ENCODE peak calls at places on chromosomes 3 and 15, in six cellular contexts. One of them, this sample, is unnamed.

GRCh38 chr3:186931487-186932280 is 1.4 kb downstream of the ST6GAL1 start:
- DNase-seq in MCF 10A: peak; percentile 50
- DNase-seq in cardiac muscle cell: peak; percentile 49
- DNase-seq in heart right ventricle: peak; percentile 52
- DNase-seq in foreskin keratinocyte: no peak
- DNase-seq in nephron progenitor cell: peak; percentile 43
- DNase-seq in this sample: peak; percentile 46

GRCh38 chr3:64214697-64215018 is 10.6 kb downstream of the PRICKLE2 start:
- DNase-seq in MCF 10A: peak; percentile 75
- DNase-seq in cardiac muscle cell: no peak
- DNase-seq in heart right ventricle: peak; percentile 46
- DNase-seq in foreskin keratinocyte: no peak
- DNase-seq in nephron progenitor cell: no peak
- DNase-seq in this sample: peak; percentile 60

GRCh38 chr3:59573911-59574310 is 524.1 kb upstream of the CFAP20DC start:
- DNase-seq in MCF 10A: peak; percentile 97
- DNase-seq in cardiac muscle cell: no peak
- DNase-seq in heart right ventricle: peak; percentile 18
- DNase-seq in foreskin keratinocyte: no peak
- DNase-seq in nephron progenitor cell: no peak
- DNase-seq in this sample: peak; percentile 64

GRCh38 chr15:33722005-33722672 is 246.2 kb upstream of the CHRM5 start:
- DNase-seq in MCF 10A: no peak
- DNase-seq in cardiac muscle cell: no peak
- DNase-seq in heart right ventricle: no peak
- DNase-seq in foreskin keratinocyte: peak; percentile 70
- DNase-seq in nephron progenitor cell: no peak
- DNase-seq in this sample: peak; percentile 95

GRCh38 chr3:173938159-173938558 is 540.6 kb downstream of the NLGN1 start:
- DNase-seq in MCF 10A: peak; percentile 17
- DNase-seq in cardiac muscle cell: peak; percentile 30
- DNase-seq in heart right ventricle: no peak
- DNase-seq in foreskin keratinocyte: no peak
- DNase-seq in nephron progenitor cell: no peak
- DNase-seq in this sample: peak; percentile 23

GRCh38 chr3:162722336-162722735 is 1225.7 kb downstream of the OTOL1 start:
- DNase-seq in MCF 10A: no peak
- DNase-seq in cardiac muscle cell: no peak
- DNase-seq in heart right ventricle: no peak
- DNase-seq in foreskin keratinocyte: no peak
- DNase-seq in nephron progenitor cell: no peak
- DNase-seq in this sample: no peak

GRCh38 chr3:82474711-82475110 is 713.3 kb upstream of the GBE1 start:
- DNase-seq in MCF 10A: peak; percentile 68
- DNase-seq in cardiac muscle cell: no peak
- DNase-seq in heart right ventricle: no peak
- DNase-seq in foreskin keratinocyte: peak; percentile 48
- DNase-seq in nephron progenitor cell: no peak
- DNase-seq in this sample: peak; percentile 96

GRCh38 chr15:97904196-97904572 is 56.3 kb upstream of the ARRDC4 start:
- DNase-seq in MCF 10A: peak; percentile 74
- DNase-seq in cardiac muscle cell: peak; percentile 88
- DNase-seq in heart right ventricle: peak; percentile 63
- DNase-seq in foreskin keratinocyte: peak; percentile 37
- DNase-seq in nephron progenitor cell: peak; percentile 81
- DNase-seq in this sample: peak; percentile 47

GRCh38 chr3:139202226-139202958 is 141.4 kb upstream of the MRPS22 start:
- DNase-seq in MCF 10A: peak; percentile 54
- DNase-seq in cardiac muscle cell: peak; percentile 78
- DNase-seq in heart right ventricle: peak; percentile 20
- DNase-seq in foreskin keratinocyte: no peak
- DNase-seq in nephron progenitor cell: peak; percentile 31
- DNase-seq in this sample: peak; percentile 44

GRCh38 chr3:193729088-193729465 is 136.1 kb downstream of the OPA1 start:
- DNase-seq in MCF 10A: no peak
- DNase-seq in cardiac muscle cell: no peak
- DNase-seq in heart right ventricle: no peak
- DNase-seq in foreskin keratinocyte: no peak
- DNase-seq in nephron progenitor cell: no peak
- DNase-seq in this sample: no peak

GRCh38 chr3:49411550-49411967 is 217 bp downstream of the RHOA start:
- DNase-seq in MCF 10A: no peak
- DNase-seq in cardiac muscle cell: no peak
- DNase-seq in heart right ventricle: peak; percentile 51
- DNase-seq in foreskin keratinocyte: no peak
- DNase-seq in nephron progenitor cell: peak; percentile 73
- DNase-seq in this sample: no peak

GRCh38 chr3:122689587-122689986 is 8.9 kb downstream of the PARP14 start:
- DNase-seq in MCF 10A: peak; percentile 67
- DNase-seq in cardiac muscle cell: no peak
- DNase-seq in heart right ventricle: no peak
- DNase-seq in foreskin keratinocyte: no peak
- DNase-seq in nephron progenitor cell: no peak
- DNase-seq in this sample: peak; percentile 62

GRCh38 chr15:90893175-90894090 is 9.1 kb downstream of the FES start:
- DNase-seq in MCF 10A: no peak
- DNase-seq in cardiac muscle cell: no peak
- DNase-seq in heart right ventricle: no peak
- DNase-seq in foreskin keratinocyte: no peak
- DNase-seq in nephron progenitor cell: no peak
- DNase-seq in this sample: no peak

GRCh38 chr3:182913889-182914288 is 66.4 kb downstream of the DCUN1D1 start:
- DNase-seq in MCF 10A: no peak
- DNase-seq in cardiac muscle cell: no peak
- DNase-seq in heart right ventricle: no peak
- DNase-seq in foreskin keratinocyte: no peak
- DNase-seq in nephron progenitor cell: no peak
- DNase-seq in this sample: no peak

GRCh38 chr3:101310580-101311375 is 9.6 kb downstream of the IMPG2 start:
- DNase-seq in MCF 10A: peak; percentile 14
- DNase-seq in cardiac muscle cell: no peak
- DNase-seq in heart right ventricle: no peak
- DNase-seq in foreskin keratinocyte: no peak
- DNase-seq in nephron progenitor cell: no peak
- DNase-seq in this sample: no peak

GRCh38 chr3:107450254-107450653 is 72.5 kb upstream of the BBX start:
- DNase-seq in MCF 10A: peak; percentile 16
- DNase-seq in cardiac muscle cell: no peak
- DNase-seq in heart right ventricle: no peak
- DNase-seq in foreskin keratinocyte: peak; percentile 45
- DNase-seq in nephron progenitor cell: no peak
- DNase-seq in this sample: peak; percentile 90

GRCh38 chr3:72579191-72579580 is 269.1 kb downstream of the SHQ1 start:
- DNase-seq in MCF 10A: no peak
- DNase-seq in cardiac muscle cell: peak; percentile 21
- DNase-seq in heart right ventricle: no peak
- DNase-seq in foreskin keratinocyte: no peak
- DNase-seq in nephron progenitor cell: no peak
- DNase-seq in this sample: no peak

GRCh38 chr3:39383913-39384664 is 919 bp downstream of the SLC25A38 start:
- DNase-seq in MCF 10A: peak; percentile 93
- DNase-seq in cardiac muscle cell: peak; percentile 98
- DNase-seq in heart right ventricle: peak; percentile 95
- DNase-seq in foreskin keratinocyte: peak; percentile 97
- DNase-seq in nephron progenitor cell: peak; percentile 98
- DNase-seq in this sample: peak; percentile 80

GRCh38 chr3:98034036-98034435 is 1.1 kb downstream of the GABRR3 start:
- DNase-seq in MCF 10A: no peak
- DNase-seq in cardiac muscle cell: no peak
- DNase-seq in heart right ventricle: no peak
- DNase-seq in foreskin keratinocyte: no peak
- DNase-seq in nephron progenitor cell: no peak
- DNase-seq in this sample: no peak

GRCh38 chr3:53803816-53804545 is 42.2 kb downstream of the CHDH start:
- DNase-seq in MCF 10A: no peak
- DNase-seq in cardiac muscle cell: no peak
- DNase-seq in heart right ventricle: no peak
- DNase-seq in foreskin keratinocyte: no peak
- DNase-seq in nephron progenitor cell: no peak
- DNase-seq in this sample: no peak

GRCh38 chr3:56303508-56303907 is 164.8 kb downstream of the ERC2 start:
- DNase-seq in MCF 10A: peak; percentile 70
- DNase-seq in cardiac muscle cell: peak; percentile 91
- DNase-seq in heart right ventricle: peak; percentile 5
- DNase-seq in foreskin keratinocyte: no peak
- DNase-seq in nephron progenitor cell: peak; percentile 60
- DNase-seq in this sample: peak; percentile 32

DNA sequence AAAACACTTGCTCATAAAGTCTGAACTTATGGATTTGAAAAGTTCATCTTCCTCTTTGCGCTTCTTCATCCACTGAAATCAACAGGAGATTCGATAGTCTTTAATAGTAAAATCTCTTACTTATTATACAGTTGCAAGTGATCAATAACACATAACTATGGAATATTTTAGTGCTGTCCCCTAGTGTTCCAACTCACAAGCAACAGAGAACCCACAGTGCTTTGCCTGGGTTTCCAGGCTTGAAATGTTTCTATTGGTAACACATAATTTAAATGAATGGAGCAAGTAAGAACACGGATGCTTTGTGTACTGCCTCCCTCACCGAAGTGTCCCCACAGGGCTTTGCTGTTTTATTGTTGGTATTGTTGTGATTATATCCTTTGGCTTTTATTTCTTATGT is 93.5 kb downstream of the WDR72 start:
- DNase-seq in MCF 10A: no peak
- DNase-seq in cardiac muscle cell: peak; percentile 15
- DNase-seq in heart right ventricle: no peak
- DNase-seq in foreskin keratinocyte: no peak
- DNase-seq in nephron progenitor cell: no peak
- DNase-seq in this sample: no peak
- TF ChIP-seq CTCF in MCF 10A: no peak
- TF ChIP-seq CTCF in cardiac muscle cell: no peak
- TF ChIP-seq CTCF in heart right ventricle: no peak
- TF ChIP-seq CTCF in foreskin keratinocyte: no peak
- TF ChIP-seq CTCF in nephron progenitor cell: no peak
- TF ChIP-seq CTCF in this sample: no peak

GRCh38 chr15:92118162-92118935 is 264.8 kb downstream of the SLCO3A1 start:
- DNase-seq in MCF 10A: no peak
- DNase-seq in cardiac muscle cell: no peak
- DNase-seq in heart right ventricle: no peak
- DNase-seq in foreskin keratinocyte: no peak
- DNase-seq in nephron progenitor cell: no peak
- DNase-seq in this sample: peak; percentile 45

GRCh38 chr15:92117301-92117731 is 263.8 kb downstream of the SLCO3A1 start:
- DNase-seq in MCF 10A: no peak
- DNase-seq in cardiac muscle cell: no peak
- DNase-seq in heart right ventricle: peak; percentile 7
- DNase-seq in foreskin keratinocyte: no peak
- DNase-seq in nephron progenitor cell: no peak
- DNase-seq in this sample: no peak

GRCh38 chr15:92121047-92121446 is 267.5 kb downstream of the SLCO3A1 start:
- DNase-seq in MCF 10A: no peak
- DNase-seq in cardiac muscle cell: no peak
- DNase-seq in heart right ventricle: no peak
- DNase-seq in foreskin keratinocyte: no peak
- DNase-seq in nephron progenitor cell: no peak
- DNase-seq in this sample: no peak

GRCh38 chr15:92120082-92120481 is 266.6 kb downstream of the SLCO3A1 start:
- DNase-seq in MCF 10A: peak; percentile 5
- DNase-seq in cardiac muscle cell: no peak
- DNase-seq in heart right ventricle: no peak
- DNase-seq in foreskin keratinocyte: no peak
- DNase-seq in nephron progenitor cell: no peak
- DNase-seq in this sample: no peak

DNA sequence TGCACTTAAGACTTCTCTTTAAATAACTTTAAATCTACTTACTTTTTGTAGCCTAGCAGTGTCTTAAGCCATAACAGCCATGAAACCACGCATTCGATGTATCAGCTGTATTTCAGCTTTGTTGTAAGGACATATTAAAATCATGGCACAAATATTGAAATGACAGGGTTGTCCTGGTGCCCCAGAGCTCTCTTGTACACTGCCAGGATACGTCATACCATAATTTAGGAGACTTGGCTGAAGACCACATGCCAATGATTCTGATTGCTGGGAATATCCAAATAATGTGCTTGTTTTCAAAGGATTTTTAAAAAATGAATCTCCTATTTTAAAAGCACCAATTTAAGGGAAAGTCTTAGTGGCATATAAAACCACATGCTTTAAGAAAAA is 265.4 kb downstream of the SLCO3A1 start:
- DNase-seq in MCF 10A: no peak
- DNase-seq in cardiac muscle cell: no peak
- DNase-seq in heart right ventricle: no peak
- DNase-seq in foreskin keratinocyte: no peak
- DNase-seq in nephron progenitor cell: no peak
- DNase-seq in this sample: no peak
- TF ChIP-seq CTCF in MCF 10A: no peak
- TF ChIP-seq CTCF in cardiac muscle cell: no peak
- TF ChIP-seq CTCF in heart right ventricle: no peak
- TF ChIP-seq CTCF in foreskin keratinocyte: no peak
- TF ChIP-seq CTCF in nephron progenitor cell: no peak
- TF ChIP-seq CTCF in this sample: no peak

DNA sequence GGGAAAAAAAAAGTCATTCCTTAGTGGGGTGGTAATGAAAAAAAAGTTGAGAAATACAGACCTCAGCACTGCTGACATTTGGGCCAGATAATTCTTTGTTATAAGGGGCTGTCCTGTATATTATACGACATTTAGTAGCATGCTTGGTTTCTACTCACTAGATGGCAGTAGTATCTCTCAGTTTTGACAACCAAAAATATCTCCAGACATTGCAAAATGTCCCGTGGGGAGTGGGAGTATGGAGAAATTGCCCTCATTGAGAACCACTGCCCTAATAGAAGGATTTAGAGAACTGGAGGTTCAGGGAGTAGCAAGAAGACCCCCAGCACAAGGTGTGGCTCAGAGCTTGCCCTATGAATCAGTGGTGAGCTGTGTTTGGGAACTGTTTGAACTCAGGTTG is 28.6 kb upstream of the TEX264 start:
- DNase-seq in MCF 10A: peak; percentile 14
- DNase-seq in cardiac muscle cell: peak; percentile 6
- DNase-seq in heart right ventricle: no peak
- DNase-seq in foreskin keratinocyte: no peak
- DNase-seq in nephron progenitor cell: no peak
- DNase-seq in this sample: no peak
- TF ChIP-seq CTCF in MCF 10A: peak; percentile 40
- TF ChIP-seq CTCF in cardiac muscle cell: peak; percentile 46
- TF ChIP-seq CTCF in heart right ventricle: no peak
- TF ChIP-seq CTCF in foreskin keratinocyte: peak; percentile 54
- TF ChIP-seq CTCF in nephron progenitor cell: no peak
- TF ChIP-seq CTCF in this sample: peak; percentile 15

DNA sequence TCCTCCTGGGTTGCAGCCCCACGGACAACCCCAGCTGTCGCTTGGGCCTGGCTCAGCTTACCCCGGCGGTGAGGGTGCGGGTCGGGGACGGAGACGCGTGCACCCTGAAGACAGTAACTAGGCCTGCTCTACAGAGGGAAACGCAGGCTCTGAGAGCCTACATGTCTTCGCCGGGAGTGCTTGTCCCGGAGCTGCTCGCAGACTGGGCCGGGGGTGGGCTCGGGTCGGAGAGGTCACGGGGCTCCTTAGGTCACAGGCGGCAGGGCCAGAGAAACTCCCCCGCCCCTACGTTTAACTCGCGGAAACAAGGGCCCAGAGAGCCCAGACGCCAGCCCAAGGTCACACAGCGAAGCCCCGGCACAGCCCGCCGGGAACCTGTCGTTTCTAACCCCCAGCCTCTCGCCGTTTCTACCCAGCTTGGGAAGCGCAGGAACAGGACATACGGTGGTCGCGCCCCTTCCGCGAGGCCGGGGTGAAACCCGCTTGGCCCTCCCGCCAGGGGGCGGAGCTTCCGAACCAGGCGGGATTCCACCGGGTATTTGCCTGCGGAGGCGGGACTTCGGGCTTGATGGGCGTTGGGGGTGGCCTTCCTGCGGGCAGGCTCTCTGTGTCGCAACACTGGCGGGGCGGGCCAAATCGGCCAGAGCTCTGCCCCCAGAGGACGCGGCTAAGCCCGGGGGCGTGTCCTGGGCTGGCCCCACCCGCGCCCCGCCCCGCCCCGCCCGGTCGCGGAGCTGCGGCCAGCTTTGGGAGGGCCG is at the start of gene HDAC11:
- DNase-seq in MCF 10A: peak; percentile 96
- DNase-seq in cardiac muscle cell: peak; percentile 99
- DNase-seq in heart right ventricle: peak; percentile 99
- DNase-seq in foreskin keratinocyte: peak; percentile 78
- DNase-seq in nephron progenitor cell: peak; percentile 99
- DNase-seq in this sample: peak; percentile 88
- TF ChIP-seq CTCF in MCF 10A: no peak
- TF ChIP-seq CTCF in cardiac muscle cell: no peak
- TF ChIP-seq CTCF in heart right ventricle: no peak
- TF ChIP-seq CTCF in foreskin keratinocyte: peak; percentile 20
- TF ChIP-seq CTCF in nephron progenitor cell: no peak
- TF ChIP-seq CTCF in this sample: peak; percentile 19

This sample was measured in bronchial epithelial cell.